ENCODE peak calls at places on chromosomes 2 and 18, in seven cellular contexts. I, A, F, C, Z, W and V are unnamed samples.

GRCh38 chr2:6773007-6773693 is 92.6 kb downstream of the CMPK2 start:
- DNase-seq in I (peak; percentile 65), A (peak; percentile 11), F (peak; percentile 21), C (no peak), Z (peak; percentile 27), W (no peak), V (peak; percentile 63)

GRCh38 chr2:128234613-128235012 is 84.1 kb downstream of the HS6ST1 start:
- DNase-seq in I (no peak), A (no peak), F (no peak), C (no peak), Z (no peak), W (no peak), V (no peak)

GRCh38 chr2:157890960-157891629 is 15.0 kb upstream of the ACVR1 start:
- DNase-seq in I (no peak), A (no peak), F (no peak), C (no peak), Z (no peak), W (no peak), V (no peak)

GRCh38 chr2:227853204-227853629 is 18.2 kb upstream of the DAW1 start:
- DNase-seq in I (peak; percentile 80), A (peak; percentile 91), F (no peak), C (peak; percentile 44), Z (peak; percentile 92), W (no peak), V (peak; percentile 12)

GRCh38 chr2:172058660-172059059 is 26.6 kb upstream of the DLX1 start:
- DNase-seq in I (no peak), A (no peak), F (no peak), C (no peak), Z (no peak), W (no peak), V (no peak)

GRCh38 chr18:23690505-23691068 is 1.3 kb downstream of the LAMA3 start:
- DNase-seq in I (no peak), A (no peak), F (no peak), C (no peak), Z (no peak), W (no peak), V (no peak)

GRCh38 chr2:72887836-72888437 is 729 bp downstream of the SPR start:
- DNase-seq in I (peak; percentile 94), A (peak; percentile 84), F (peak; percentile 89), C (no peak), Z (peak; percentile 86), W (no peak), V (peak; percentile 74)

GRCh38 chr2:219483451-219484342 is 15.0 kb upstream of the GMPPA start:
- DNase-seq in I (no peak), A (no peak), F (no peak), C (no peak), Z (no peak), W (no peak), V (no peak)

GRCh38 chr2:127664065-127664894 is 11.1 kb downstream of the LIMS2 start:
- DNase-seq in I (peak; percentile 63), A (no peak), F (peak; percentile 14), C (no peak), Z (no peak), W (no peak), V (no peak)

GRCh38 chr2:62561586-62561985 is 55.6 kb upstream of the TMEM17 start:
- DNase-seq in I (no peak), A (no peak), F (no peak), C (no peak), Z (no peak), W (no peak), V (no peak)

GRCh38 chr18:32470136-32470712 is 458 bp downstream of the GAREM1 start:
- DNase-seq in I (peak; percentile 73), A (peak; percentile 17), F (peak; percentile 28), C (no peak), Z (no peak), W (no peak), V (peak; percentile 21)

GRCh38 chr2:239253705-239254104 is 147.1 kb downstream of the HDAC4 start:
- DNase-seq in I (peak; percentile 56), A (no peak), F (no peak), C (no peak), Z (no peak), W (no peak), V (no peak)

GRCh38 chr2:238285653-238286082 is 2.7 kb downstream of the PER2 start:
- DNase-seq in I (peak; percentile 95), A (peak; percentile 94), F (peak; percentile 59), C (peak; percentile 44), Z (peak; percentile 96), W (no peak), V (no peak)

GRCh38 chr18:30135938-30136337 is 906.6 kb downstream of the DSC3 start:
- DNase-seq in I (no peak), A (no peak), F (no peak), C (no peak), Z (no peak), W (no peak), V (no peak)

GRCh38 chr18:67133669-67134068 is 382.9 kb downstream of the DSEL start:
- DNase-seq in I (no peak), A (no peak), F (no peak), C (no peak), Z (no peak), W (no peak), V (no peak)

GRCh38 chr2:118801154-118801553 is 46.3 kb downstream of the EN1 start:
- DNase-seq in I (no peak), A (no peak), F (no peak), C (no peak), Z (no peak), W (no peak), V (no peak)

GRCh38 chr2:1136071-1136470 is 185.4 kb downstream of the SNTG2 start:
- DNase-seq in I (no peak), A (peak; percentile 4), F (no peak), C (no peak), Z (no peak), W (no peak), V (no peak)

GRCh38 chr2:159290289-159290907 is 3.9 kb upstream of the WDSUB1 start:
- DNase-seq in I (no peak), A (peak; percentile 94), F (peak; percentile 36), C (peak; percentile 55), Z (peak; percentile 91), W (no peak), V (peak; percentile 60)

GRCh38 chr2:231900486-231900942 is 25.7 kb downstream of the NPPC start:
- DNase-seq in I (peak; percentile 78), A (peak; percentile 55), F (peak; percentile 74), C (no peak), Z (peak; percentile 58), W (peak; percentile 21), V (peak; percentile 79)

GRCh38 chr2:183059561-183059960 is 19.0 kb upstream of the DUSP19 start:
- DNase-seq in I (no peak), A (peak; percentile 89), F (no peak), C (peak; percentile 73), Z (peak; percentile 91), W (no peak), V (no peak)

GRCh38 chr2:15031745-15032240 is 399.3 kb downstream of the LRATD1 start:
- DNase-seq in I (no peak), A (no peak), F (no peak), C (no peak), Z (no peak), W (peak; percentile 27), V (peak; percentile 72)

GRCh38 chr2:109178974-109179373 is 50.0 kb downstream of the SH3RF3 start:
- DNase-seq in I (no peak), A (no peak), F (no peak), C (no peak), Z (no peak), W (no peak), V (no peak)
- H3K4me3 ChIP-seq in I (no peak overlapping the region), A (no peak overlapping the region), F (no peak overlapping the region), C (no peak overlapping the region), Z (no peak overlapping the region), W (no peak overlapping the region), V (no peak overlapping the region)

GRCh38 chr2:136117391-136117841 is 533 bp downstream of the CXCR4 start:
- DNase-seq in I (no peak), A (peak; percentile 26), F (peak; percentile 34), C (no peak), Z (peak; percentile 39), W (no peak), V (peak; percentile 59)
- TF ChIP-seq CTCF in I (no peak), A (no peak), F (peak; percentile 9), C (no peak), Z (no peak), W (peak; percentile 10), V (no peak)

GRCh38 chr18:79460445-79461300 is 64.9 kb downstream of the NFATC1 start:
- DNase-seq in I (no peak), A (peak; percentile 4), F (no peak), C (no peak), Z (no peak), W (peak; percentile 70), V (peak; percentile 71)

GRCh38 chr18:79461627-79462026 is 65.9 kb downstream of the NFATC1 start:
- DNase-seq in I (no peak), A (no peak), F (no peak), C (no peak), Z (no peak), W (no peak), V (no peak)

GRCh38 chr18:79458131-79458838 is 62.6 kb downstream of the NFATC1 start:
- DNase-seq in I (peak; percentile 87), A (peak; percentile 84), F (peak; percentile 34), C (peak; percentile 37), Z (peak; percentile 80), W (no peak), V (no peak)

GRCh38 chr18:79458917-79459803 is 63.4 kb downstream of the NFATC1 start:
- DNase-seq in I (no peak), A (no peak), F (no peak), C (no peak), Z (no peak), W (no peak), V (no peak)

DNA sequence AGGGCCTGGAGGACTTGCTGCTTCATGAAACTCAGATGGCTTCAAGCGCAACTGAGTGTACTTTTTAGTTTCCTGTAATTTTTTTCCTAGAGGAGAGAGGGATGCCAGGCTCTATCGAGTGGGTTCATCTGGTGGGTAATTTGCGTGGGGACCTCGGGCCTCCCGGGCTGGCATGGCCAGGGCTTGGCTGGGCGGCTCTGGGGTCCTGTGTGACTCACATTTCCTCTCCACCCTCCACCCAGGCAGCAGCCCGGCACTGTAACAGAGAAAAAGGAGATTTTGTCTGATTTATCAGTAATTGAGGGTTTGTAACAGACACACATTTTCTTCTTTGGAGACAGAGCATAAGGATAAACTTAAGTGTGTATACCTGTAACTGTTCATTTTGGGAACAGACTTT is 64.2 kb downstream of the NFATC1 start:
- DNase-seq in I (no peak), A (no peak), F (no peak), C (no peak), Z (no peak), W (no peak), V (no peak)
- H3K4me3 ChIP-seq in I (no peak overlapping the region), A (no peak overlapping the region), F (no peak overlapping the region), C (no peak overlapping the region), Z (no peak overlapping the region), W (no peak overlapping the region), V (no peak overlapping the region)

DNA sequence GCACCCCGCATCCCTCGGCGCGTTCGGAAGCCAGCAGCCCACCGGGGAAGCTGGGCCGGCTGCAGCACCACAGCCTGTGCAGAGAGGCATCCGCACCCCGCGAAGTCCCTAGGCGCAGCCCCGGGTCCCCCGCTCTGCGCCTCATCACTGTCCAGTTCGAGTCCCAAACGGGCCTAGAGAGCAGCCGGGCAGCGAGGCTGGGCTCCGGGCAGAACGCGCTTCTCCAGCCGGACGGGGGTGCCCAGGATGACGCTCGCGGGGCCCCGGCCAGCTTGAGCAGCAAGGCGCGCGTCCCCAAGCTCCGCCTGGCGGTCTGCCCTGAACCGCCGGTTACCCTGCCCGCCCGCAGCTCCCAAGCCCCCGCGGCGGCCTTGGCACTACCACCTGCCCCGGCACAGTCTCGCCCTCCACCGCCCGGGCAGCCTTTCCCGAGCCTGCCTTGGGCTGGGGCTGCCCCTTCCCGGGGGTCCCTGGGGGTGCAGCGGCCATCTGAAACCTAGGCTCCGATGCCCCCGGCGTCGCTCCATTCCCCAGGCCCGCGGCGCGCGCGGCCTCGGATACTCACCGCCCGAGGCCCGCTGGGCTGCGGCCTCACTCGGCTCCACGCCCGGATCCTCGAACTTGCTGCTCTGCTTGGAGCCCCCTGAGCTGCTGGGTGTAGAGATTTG is 600 bp downstream of the SLC16A14 start:
- DNase-seq in I (peak; percentile 68), A (peak; percentile 13), F (peak; percentile 68), C (no peak), Z (peak; percentile 37), W (no peak), V (peak; percentile 68)
- TF ChIP-seq CTCF in I (no peak), A (no peak), F (no peak), C (peak; percentile 22), Z (peak; percentile 4), W (peak; percentile 25), V (peak; percentile 27)